ENCODE peak calls at places on chromosome 12, in seven cellular contexts. E is bronchial epithelial cell; F is colonic mucosa; J is CD8-positive, alpha-beta T cell; D is fibroblast of lung; R is kidney; P is adrenal gland. X is an unnamed sample. For H3K36me3, the result is how much of the 10 kb centered on the place peaks cover.

GRCh38 chr12:252634-253033 is 10.0 kb downstream of the SLC6A13 start:
- DNase-seq in E (no peak), F (no peak), J (no peak), D (no peak), R (peak), P (no peak), X (no peak)

GRCh38 chr12:120362516-120363273 is 6.3 kb downstream of the MSI1 start:
- DNase-seq in E (no peak), F (no peak), J (no peak), D (no peak), R (no peak), P (no peak), X (no peak)

GRCh38 chr12:94621662-94622359 is 28.5 kb downstream of the TMCC3 start:
- DNase-seq in E (peak), F (peak), J (no peak), D (peak), R (no peak), P (peak), X (no peak)

GRCh38 chr12:6195665-6196535 is 4.3 kb upstream of the CD9 start:
- DNase-seq in E (peak), F (peak), J (peak), D (peak), R (peak), P (peak), X (peak)

GRCh38 chr12:78726854-78727253 is 137.7 kb upstream of the SYT1 start:
- DNase-seq in E (no peak), F (peak), J (no peak), D (no peak), R (no peak), P (no peak), X (no peak)

GRCh38 chr12:44159211-44159610 is 323.3 kb downstream of the TMEM117 start:
- DNase-seq in E (no peak), F (no peak), J (no peak), D (no peak), R (no peak), P (no peak), X (no peak)

GRCh38 chr12:26692417-26692816 is 140.6 kb downstream of the ITPR2 start:
- DNase-seq in E (no peak), F (no peak), J (no peak), D (no peak), R (no peak), P (no peak), X (no peak)

GRCh38 chr12:25682421-25682820 is 129.3 kb upstream of the LMNTD1 start:
- DNase-seq in E (peak), F (no peak), J (no peak), D (peak), R (no peak), P (no peak), X (no peak)

GRCh38 chr12:104567832-104568490 is 111.2 kb downstream of the CHST11 start:
- DNase-seq in E (no peak), F (no peak), J (no peak), D (no peak), R (no peak), P (peak), X (peak)

GRCh38 chr12:105927553-105927952 is 211.2 kb downstream of the NUAK1 start:
- DNase-seq in E (no peak), F (no peak), J (no peak), D (no peak), R (no peak), P (no peak), X (no peak)

GRCh38 chr12:108839011-108839889 is 18.1 kb downstream of the SSH1 start:
- DNase-seq in E (no peak), F (no peak), J (no peak), D (peak), R (peak), P (peak), X (no peak)

GRCh38 chr12:3809357-3810015 is 56.6 kb upstream of the CRACR2A start:
- DNase-seq in E (no peak), F (no peak), J (no peak), D (peak), R (no peak), P (peak), X (no peak)

GRCh38 chr12:101455685-101456084 is 19.5 kb upstream of the SPIC start:
- DNase-seq in E (no peak), F (no peak), J (no peak), D (no peak), R (no peak), P (no peak), X (no peak)

GRCh38 chr12:64625243-64626077 is 15.2 kb downstream of the RASSF3 start:
- DNase-seq in E (peak), F (peak), J (no peak), D (peak), R (peak), P (peak), X (no peak)

GRCh38 chr12:104011265-104011664 is 38.7 kb downstream of the GLT8D2 start:
- DNase-seq in E (peak), F (no peak), J (no peak), D (peak), R (no peak), P (no peak), X (no peak)

GRCh38 chr12:6295187-6295811 is 15.2 kb upstream of the PLEKHG6 start:
- DNase-seq in E (peak), F (peak), J (no peak), D (peak), R (no peak), P (peak), X (no peak)

GRCh38 chr12:75863475-75863874 is 168.1 kb downstream of the PHLDA1 start:
- DNase-seq in E (no peak), F (no peak), J (no peak), D (peak), R (no peak), P (no peak), X (no peak)

GRCh38 chr12:104667139-104667538 is 210.4 kb downstream of the CHST11 start:
- DNase-seq in E (peak), F (no peak), J (no peak), D (peak), R (no peak), P (peak), X (no peak)

GRCh38 chr12:98595152-98595988 is 1.9 kb downstream of the SLC25A3 start:
- DNase-seq in E (peak), F (no peak), J (no peak), D (peak), R (no peak), P (no peak), X (peak)

GRCh38 chr12:104975621-104976343 is 10.3 kb upstream of the NOPCHAP1 start:
- DNase-seq in E (peak), F (no peak), J (no peak), D (peak), R (no peak), P (no peak), X (no peak)

GRCh38 chr12:78489990-78490389 is 374.6 kb upstream of the SYT1 start:
- DNase-seq in E (no peak), F (no peak), J (no peak), D (peak), R (no peak), P (no peak), X (no peak)

GRCh38 chr12:46354111-46354798 is 18.3 kb downstream of the SLC38A2 start:
- DNase-seq in E (no peak), F (no peak), J (no peak), D (no peak), R (no peak), P (no peak), X (no peak)

GRCh38 chr12:68094195-68094594 is 65.3 kb downstream of the IFNG start:
- DNase-seq in E (no peak), F (no peak), J (no peak), D (no peak), R (no peak), P (no peak), X (no peak)

GRCh38 chr12:76101739-76102385 is 17.4 kb upstream of the NAP1L1 start:
- DNase-seq in E (no peak), F (no peak), J (no peak), D (no peak), R (no peak), P (no peak), X (no peak)

GRCh38 chr12:52144512-52145227 is 47.1 kb downstream of the KRT80 start:
- DNase-seq in E (no peak), F (peak), J (no peak), D (no peak), R (no peak), P (no peak), X (no peak)

GRCh38 chr12:81758421-81759214 is 532 bp downstream of the PPFIA2 start:
- DNase-seq in E (no peak), F (no peak), J (no peak), D (peak), R (peak), P (no peak), X (no peak)

GRCh38 chr12:82027612-82028011 is 268.5 kb upstream of the PPFIA2 start:
- DNase-seq in E (no peak), F (no peak), J (no peak), D (no peak), R (no peak), P (no peak), X (no peak)

GRCh38 chr12:116183741-116184141 is 93.8 kb downstream of the MED13L start:
- DNase-seq in E (no peak), F (no peak), J (no peak), D (peak), R (no peak), P (no peak), X (no peak)

GRCh38 chr12:116184766-116185165 is 92.7 kb downstream of the MED13L start:
- DNase-seq in E (no peak), F (no peak), J (no peak), D (no peak), R (no peak), P (no peak), X (no peak)

GRCh38 chr12:116187158-116187511 is 90.4 kb downstream of the MED13L start:
- DNase-seq in E (no peak), F (no peak), J (no peak), D (peak), R (no peak), P (no peak), X (no peak)

GRCh38 chr12:116188581-116188980 is 88.9 kb downstream of the MED13L start:
- DNase-seq in E (no peak), F (no peak), J (no peak), D (no peak), R (no peak), P (no peak), X (no peak)

GRCh38 chr12:116186482-116187157 is 90.9 kb downstream of the MED13L start:
- DNase-seq in E (no peak), F (no peak), J (no peak), D (no peak), R (no peak), P (no peak), X (no peak)
- H3K36me3 ChIP-seq in E (under half), F (under half), J (under half), D (under half), R (under half), P (under half), X (under half)

DNA sequence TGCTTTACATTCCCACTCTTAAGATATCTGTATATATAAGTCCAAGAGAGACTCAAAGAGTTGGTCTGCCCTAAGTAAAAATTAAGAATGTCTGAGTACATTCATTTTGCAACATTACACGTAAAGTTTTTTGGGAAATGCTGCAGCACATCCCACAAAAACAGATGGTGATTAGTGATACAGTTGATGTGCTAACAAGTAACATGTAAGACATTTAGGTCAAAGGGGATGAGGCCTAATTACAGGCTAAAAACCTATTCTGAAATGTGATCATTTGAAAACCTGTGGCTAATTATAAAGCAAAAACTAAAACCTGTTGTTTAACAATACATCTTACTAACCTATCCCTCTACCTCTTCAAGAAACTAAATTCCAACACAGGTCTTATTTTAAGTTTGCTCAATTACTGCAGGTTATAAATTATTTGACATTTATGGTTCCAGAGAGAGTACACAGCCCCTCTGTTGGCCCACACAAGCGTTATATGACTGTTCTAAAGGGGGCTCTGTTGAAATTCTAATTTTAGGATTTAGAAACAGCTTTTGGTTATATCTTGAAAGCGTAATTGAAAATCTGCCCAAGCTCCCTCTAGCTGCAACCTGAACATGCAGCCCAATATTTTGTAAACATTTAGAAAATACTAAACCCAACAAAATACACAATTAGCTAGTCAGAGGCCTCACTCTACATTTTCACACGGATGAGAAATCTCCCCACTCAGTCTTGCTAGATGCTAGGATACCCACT is 42.9 kb downstream of the BRAP start:
- DNase-seq in E (no peak), F (no peak), J (no peak), D (no peak), R (no peak), P (no peak), X (no peak)
- H3K36me3 ChIP-seq in E (under half), F (under half), J (under half), D (under half), R (under half), P (under half), X (under half)

GRCh38 chr12:113945174-113946173 is 20.7 kb downstream of the RBM19 start:
- DNase-seq in E (no peak), F (no peak), J (no peak), D (no peak), R (no peak), P (no peak), X (no peak)

GRCh38 chr12:113949321-113950305 is 16.5 kb downstream of the RBM19 start:
- DNase-seq in E (no peak), F (no peak), J (no peak), D (no peak), R (no peak), P (no peak), X (no peak)

GRCh38 chr12:113948151-113948914 is 17.8 kb downstream of the RBM19 start:
- DNase-seq in E (no peak), F (no peak), J (no peak), D (no peak), R (no peak), P (no peak), X (no peak)

GRCh38 chr12:113942209-113942608 is 23.9 kb downstream of the RBM19 start:
- DNase-seq in E (no peak), F (no peak), J (no peak), D (no peak), R (no peak), P (no peak), X (no peak)

DNA sequence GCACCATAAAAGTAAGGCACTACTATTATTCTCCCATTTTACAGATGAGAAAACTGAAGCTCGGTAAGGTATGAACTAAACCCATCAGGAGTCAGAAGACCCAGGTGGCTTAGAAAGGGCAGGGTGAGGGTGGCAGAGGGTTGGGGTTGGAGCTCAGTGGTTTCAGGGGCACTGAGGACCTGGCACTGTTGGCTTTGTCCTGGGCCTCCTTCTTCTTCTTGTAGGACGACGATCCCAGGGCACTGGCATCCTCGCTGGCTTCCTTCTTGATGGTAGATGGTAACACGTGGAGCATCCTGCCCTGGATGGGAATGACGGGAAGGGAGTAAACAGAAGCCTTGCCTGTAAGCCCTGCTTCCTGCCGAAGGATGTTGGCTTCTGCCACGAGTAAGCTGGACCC is 19.9 kb downstream of the RBM19 start:
- DNase-seq in E (no peak), F (no peak), J (no peak), D (no peak), R (no peak), P (no peak), X (no peak)
- H3K36me3 ChIP-seq in E (under half), F (under half), J (half or more), D (under half), R (under half), P (half or more), X (half or more)

GRCh38 chr12:131907379-131908081 is 13.1 kb downstream of the ULK1 start:
- DNase-seq in E (no peak), F (no peak), J (no peak), D (no peak), R (peak), P (no peak), X (no peak)
- H3K36me3 ChIP-seq in E (under half), F (under half), J (under half), D (under half), R (under half), P (half or more), X (under half)

GRCh38 chr12:47778842-47779241 is 5.8 kb downstream of the SLC48A1 start:
- DNase-seq in E (no peak), F (no peak), J (no peak), D (no peak), R (peak), P (no peak), X (no peak)
- H3K36me3 ChIP-seq in E (under half), F (under half), J (under half), D (under half), R (under half), P (under half), X (under half)

GRCh38 chr12:40298341-40298740 is 73.5 kb downstream of the LRRK2 start:
- DNase-seq in E (no peak), F (no peak), J (no peak), D (no peak), R (no peak), P (no peak), X (no peak)

DNA sequence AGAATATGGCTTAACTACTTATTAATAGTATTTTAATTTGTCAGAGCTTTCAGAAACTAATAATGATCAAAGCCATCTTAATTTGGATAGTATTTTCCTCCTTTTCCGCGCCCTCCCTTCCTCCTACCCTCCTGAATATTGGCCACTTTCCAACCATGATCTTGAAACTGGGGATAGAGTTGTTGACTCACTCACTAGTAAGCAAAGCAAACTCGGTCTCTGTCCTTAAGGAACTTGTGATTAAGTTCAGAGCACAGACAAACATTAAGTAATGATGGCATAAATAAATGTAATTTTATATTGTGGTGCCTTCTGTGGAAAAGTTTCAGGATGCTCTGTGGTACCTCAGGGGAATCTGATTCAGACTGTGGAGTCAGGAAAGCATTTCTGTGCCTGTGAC is 75.7 kb downstream of the LRRK2 start:
- DNase-seq in E (peak), F (no peak), J (no peak), D (no peak), R (no peak), P (no peak), X (no peak)
- H3K36me3 ChIP-seq in E (under half), F (under half), J (under half), D (under half), R (under half), P (under half), X (under half)